ENCODE peak calls at places on chromosomes 13 and 19, in six cellular contexts. A is T-helper 17 cell; T is activated CD4-positive, CD25-positive, alpha-beta regulatory T cell treated with anti-CD3 and anti-CD28 coated beads, Interleukin-2, amount 50 U/mL, for 16 hours; L is thoracic aorta; C is stimulated activated CD4-positive, alpha-beta T cell treated with anti-CD3 and anti-CD28 coated beads, Interleukin-4, amount 100 ng/mL, for 4 hours; K is T-cell. E is an unnamed sample.

GRCh38 chr19:52640916-52641315 is 2.8 kb upstream of the ZNF83 start:
- DNase-seq in T (no peak), C (no peak), L (no peak), A (no peak), K (no peak), E (no peak)

GRCh38 chr13:20873348-20873747 is 29.2 kb downstream of the XPO4 start:
- DNase-seq in K (no peak), C (no peak), A (no peak), L (no peak), T (no peak), E (no peak)

GRCh38 chr13:106522898-106523525 is 12.4 kb downstream of the EFNB2 start:
- DNase-seq in K (no peak), A (no peak), L (no peak), T (no peak), C (no peak), E (no peak)

GRCh38 chr13:90713436-90714133 is 633.9 kb upstream of the MIR17HG start:
- DNase-seq in K (no peak), C (no peak), L (no peak), A (no peak), T (no peak), E (no peak)

GRCh38 chr19:39765091-39766076 is 13.3 kb upstream of the LEUTX start:
- DNase-seq in L (no peak), C (no peak), K (no peak), T (no peak), A (no peak), E (peak; percentile 48)

GRCh38 chr13:50969691-50970090 is 60.1 kb downstream of the RNASEH2B start:
- DNase-seq in A (no peak), C (no peak), K (no peak), L (no peak), T (no peak), E (peak; percentile 14)

GRCh38 chr13:97122381-97122996 is 99.6 kb upstream of the MBNL2 start:
- DNase-seq in T (no peak), A (no peak), K (no peak), L (no peak), C (no peak), E (no peak)

GRCh38 chr19:42023121-42023942 is 29.3 kb upstream of the ATP1A3 start:
- DNase-seq in C (no peak), A (no peak), K (no peak), T (no peak), L (no peak), E (no peak)

GRCh38 chr13:107231941-107232340 is 664.0 kb upstream of the ARGLU1 start:
- DNase-seq in C (no peak), K (no peak), A (no peak), T (no peak), L (no peak), E (no peak)

GRCh38 chr19:37719111-37719926 is at the start of gene ZNF607:
- DNase-seq in C (peak; percentile 82), K (peak; percentile 68), L (peak; percentile 33), A (peak; percentile 61), T (peak; percentile 59), E (peak; percentile 27)

GRCh38 chr13:97266328-97266727 is 44.2 kb downstream of the MBNL2 start:
- DNase-seq in A (no peak), C (no peak), L (no peak), T (no peak), K (no peak), E (peak; percentile 38)

GRCh38 chr13:110593430-110594130 is 21.8 kb upstream of the NAXD start:
- DNase-seq in L (no peak), C (no peak), K (no peak), T (no peak), A (no peak), E (no peak)

GRCh38 chr19:39671739-39672363 is 16.1 kb downstream of the LGALS16 start:
- DNase-seq in L (no peak), T (peak; percentile 38), A (no peak), C (peak; percentile 42), K (peak; percentile 9), E (peak; percentile 8)

GRCh38 chr19:14467816-14468215 is 7.3 kb downstream of the PTGER1 start:
- DNase-seq in T (no peak), L (no peak), A (no peak), C (no peak), K (no peak), E (no peak)

GRCh38 chr19:2659856-2660432 is 42.5 kb downstream of the GNG7 start:
- DNase-seq in L (no peak), T (no peak), C (no peak), A (no peak), K (no peak), E (no peak)

GRCh38 chr19:38068851-38069250 is 155.2 kb downstream of the DPF1 start:
- DNase-seq in T (no peak), A (no peak), L (no peak), K (no peak), C (no peak), E (no peak)

GRCh38 chr19:16888629-16889371 is at the start of gene F2RL3:
- DNase-seq in A (no peak), K (no peak), T (no peak), C (no peak), L (no peak), E (no peak)

GRCh38 chr19:28066988-28067387 is 1146.0 kb downstream of the UQCRFS1 start:
- DNase-seq in A (no peak), K (no peak), L (no peak), C (no peak), T (no peak), E (no peak)

GRCh38 chr13:31965361-31966066 is 66.1 kb upstream of the FRY start:
- DNase-seq in L (no peak), K (no peak), C (no peak), A (no peak), T (no peak), E (no peak)

GRCh38 chr19:42185281-42185680 is 32.2 kb downstream of the DEDD2 start:
- DNase-seq in A (no peak), K (no peak), L (no peak), T (no peak), C (no peak), E (no peak)

GRCh38 chr13:28579334-28579733 is 79.6 kb upstream of the POMP start:
- DNase-seq in K (no peak), A (no peak), C (no peak), L (no peak), T (no peak), E (no peak)

GRCh38 chr13:48066310-48066989 is 28.5 kb downstream of the MED4 start:
- DNase-seq in K (no peak), C (no peak), T (no peak), A (no peak), L (no peak), E (no peak)

GRCh38 chr19:13844130-13844631 is 32.8 kb upstream of the NANOS3 start:
- DNase-seq in C (no peak), T (no peak), A (peak; percentile 40), K (no peak), L (no peak), E (no peak)

GRCh38 chr13:77002590-77003190 is 10.8 kb downstream of the CLN5 start:
- DNase-seq in A (no peak), K (no peak), C (no peak), T (no peak), L (no peak), E (peak; percentile 0)

GRCh38 chr19:8578642-8579265 is 1.5 kb upstream of the MYO1F start:
- DNase-seq in A (peak; percentile 69), K (peak; percentile 58), C (peak; percentile 65), T (peak; percentile 76), L (peak; percentile 40), E (peak; percentile 28)

GRCh38 chr19:2266183-2266993 is 10.2 kb upstream of the JSRP1 start:
- DNase-seq in A (no peak), T (no peak), L (peak; percentile 60), K (no peak), C (peak; percentile 29), E (no peak)

GRCh38 chr13:27523345-27524073 is 73.1 kb upstream of the MTIF3 start:
- DNase-seq in C (no peak), T (no peak), K (no peak), A (no peak), L (no peak), E (no peak)

GRCh38 chr13:33723772-33724435 is 94.0 kb upstream of the RFC3 start:
- DNase-seq in C (peak; percentile 62), T (peak; percentile 55), L (peak; percentile 50), K (peak; percentile 16), A (peak; percentile 34), E (peak; percentile 34)

GRCh38 chr19:14519860-14520407 is 1.7 kb upstream of the DNAJB1 start:
- DNase-seq in T (no peak), A (no peak), C (peak; percentile 47), K (no peak), L (no peak), E (no peak)

GRCh38 chr13:28885191-28885590 is 65.1 kb downstream of the MTUS2 start:
- DNase-seq in K (no peak), C (no peak), T (no peak), L (no peak), A (no peak), E (no peak)

GRCh38 chr13:106407338-106407737 is 128.1 kb downstream of the EFNB2 start:
- DNase-seq in C (no peak), T (no peak), L (no peak), A (no peak), K (no peak), E (no peak)

GRCh38 chr13:49893591-49893990 is 42.5 kb downstream of the SPRYD7 start:
- DNase-seq in T (no peak), A (no peak), L (no peak), C (no peak), K (no peak), E (no peak)

GRCh38 chr19:11538232-11539036 is at the start of gene CNN1:
- DNase-seq in C (no peak), A (no peak), T (no peak), L (peak; percentile 76), K (no peak), E (no peak)

GRCh38 chr13:40585911-40586471 is 80.5 kb downstream of the FOXO1 start:
- DNase-seq in K (no peak), A (no peak), C (no peak), L (no peak), T (no peak), E (no peak)

GRCh38 chr13:23445794-23446193 is 12.3 kb upstream of the SACS start:
- DNase-seq in K (no peak), A (no peak), T (no peak), C (no peak), L (no peak), E (no peak)

GRCh38 chr19:44704982-44705381 is 6.0 kb downstream of the CEACAM16 start:
- DNase-seq in T (no peak), A (no peak), C (no peak), L (no peak), K (no peak), E (no peak)

GRCh38 chr13:59750860-59751259 is 412.9 kb downstream of the DIAPH3 start:
- DNase-seq in C (no peak), A (no peak), K (no peak), L (no peak), T (no peak), E (peak; percentile 1)

GRCh38 chr13:76856141-76856571 is 30.0 kb downstream of the KCTD12 start:
- DNase-seq in T (no peak), A (no peak), K (no peak), C (no peak), L (no peak), E (no peak)

GRCh38 chr13:33806470-33807248 is 11.3 kb upstream of the RFC3 start:
- DNase-seq in A (no peak), K (no peak), T (no peak), L (no peak), C (no peak), E (no peak)